ENCODE peak calls at places on chromosomes 3 and 15, in six cellular contexts. One of them, this sample, is unnamed.

GRCh38 chr3:52554026-52554755 is 17.8 kb downstream of the UQCC5 start:
- DNase-seq in Calu3: no peak
- DNase-seq in psoas muscle: no peak
- DNase-seq in GM12865: no peak
- DNase-seq in progenitor cell of endocrine pancreas: no peak
- DNase-seq in right atrium auricular region: no peak
- DNase-seq in this sample: no peak

GRCh38 chr3:69364354-69364753 is 21.5 kb downstream of the FRMD4B start:
- DNase-seq in Calu3: no peak
- DNase-seq in right atrium auricular region: no peak
- DNase-seq in psoas muscle: no peak
- DNase-seq in progenitor cell of endocrine pancreas: no peak
- DNase-seq in GM12865: no peak
- DNase-seq in this sample: no peak

GRCh38 chr3:120710359-120710758 is 28.3 kb upstream of the HGD start:
- DNase-seq in right atrium auricular region: no peak
- DNase-seq in GM12865: no peak
- DNase-seq in psoas muscle: no peak
- DNase-seq in progenitor cell of endocrine pancreas: no peak
- DNase-seq in Calu3: no peak
- DNase-seq in this sample: no peak

GRCh38 chr15:76376029-76376428 is 39.5 kb downstream of the ISL2 start:
- DNase-seq in progenitor cell of endocrine pancreas: no peak
- DNase-seq in GM12865: no peak
- DNase-seq in Calu3: no peak
- DNase-seq in psoas muscle: no peak
- DNase-seq in right atrium auricular region: no peak
- DNase-seq in this sample: no peak

GRCh38 chr3:143201066-143201465 is 81.5 kb downstream of the CHST2 start:
- DNase-seq in progenitor cell of endocrine pancreas: no peak
- DNase-seq in psoas muscle: no peak
- DNase-seq in Calu3: no peak
- DNase-seq in right atrium auricular region: no peak
- DNase-seq in GM12865: no peak
- DNase-seq in this sample: no peak

GRCh38 chr3:120773932-120774331 is 31.4 kb downstream of the GTF2E1 start:
- DNase-seq in progenitor cell of endocrine pancreas: no peak
- DNase-seq in GM12865: peak; percentile 41
- DNase-seq in psoas muscle: no peak
- DNase-seq in right atrium auricular region: no peak
- DNase-seq in Calu3: no peak
- DNase-seq in this sample: no peak

GRCh38 chr3:72163809-72164634 is 379.1 kb upstream of the PROK2 start:
- DNase-seq in Calu3: no peak
- DNase-seq in right atrium auricular region: no peak
- DNase-seq in progenitor cell of endocrine pancreas: no peak
- DNase-seq in psoas muscle: no peak
- DNase-seq in GM12865: peak; percentile 96
- DNase-seq in this sample: no peak

GRCh38 chr3:24242012-24242698 is 252.5 kb downstream of the THRB start:
- DNase-seq in progenitor cell of endocrine pancreas: no peak
- DNase-seq in psoas muscle: no peak
- DNase-seq in Calu3: no peak
- DNase-seq in GM12865: no peak
- DNase-seq in right atrium auricular region: no peak
- DNase-seq in this sample: no peak

GRCh38 chr15:81385110-81386076 is 11.4 kb upstream of the TMC3 start:
- DNase-seq in GM12865: no peak
- DNase-seq in Calu3: no peak
- DNase-seq in right atrium auricular region: no peak
- DNase-seq in progenitor cell of endocrine pancreas: no peak
- DNase-seq in psoas muscle: no peak
- DNase-seq in this sample: no peak

GRCh38 chr15:73955851-73956250 is 29.6 kb downstream of the LOXL1 start:
- DNase-seq in Calu3: no peak
- DNase-seq in right atrium auricular region: no peak
- DNase-seq in progenitor cell of endocrine pancreas: no peak
- DNase-seq in psoas muscle: no peak
- DNase-seq in GM12865: no peak
- DNase-seq in this sample: no peak

GRCh38 chr3:171018151-171018935 is 8.2 kb downstream of the SLC2A2 start:
- DNase-seq in psoas muscle: no peak
- DNase-seq in GM12865: no peak
- DNase-seq in Calu3: peak; percentile 58
- DNase-seq in right atrium auricular region: no peak
- DNase-seq in progenitor cell of endocrine pancreas: no peak
- DNase-seq in this sample: no peak

GRCh38 chr3:192422321-192422997 is 304.9 kb downstream of the FGF12 start:
- DNase-seq in Calu3: no peak
- DNase-seq in GM12865: no peak
- DNase-seq in right atrium auricular region: no peak
- DNase-seq in progenitor cell of endocrine pancreas: no peak
- DNase-seq in psoas muscle: no peak
- DNase-seq in this sample: no peak

GRCh38 chr3:43043071-43043766 is 62.7 kb downstream of the POMGNT2 start:
- DNase-seq in right atrium auricular region: peak; percentile 51
- DNase-seq in psoas muscle: no peak
- DNase-seq in progenitor cell of endocrine pancreas: no peak
- DNase-seq in GM12865: no peak
- DNase-seq in Calu3: no peak
- DNase-seq in this sample: no peak

GRCh38 chr3:189799366-189799765 is 168.2 kb downstream of the TP63 start:
- DNase-seq in Calu3: no peak
- DNase-seq in GM12865: peak; percentile 44
- DNase-seq in progenitor cell of endocrine pancreas: no peak
- DNase-seq in right atrium auricular region: no peak
- DNase-seq in psoas muscle: no peak
- DNase-seq in this sample: no peak

GRCh38 chr3:105369501-105370371 is 3.0 kb downstream of the ALCAM start:
- DNase-seq in right atrium auricular region: peak; percentile 72
- DNase-seq in GM12865: peak; percentile 79
- DNase-seq in psoas muscle: peak; percentile 69
- DNase-seq in progenitor cell of endocrine pancreas: peak; percentile 30
- DNase-seq in Calu3: peak; percentile 66
- DNase-seq in this sample: peak; percentile 61

GRCh38 chr3:26280517-26280916 is 342.1 kb upstream of the LRRC3B start:
- DNase-seq in right atrium auricular region: no peak
- DNase-seq in psoas muscle: no peak
- DNase-seq in progenitor cell of endocrine pancreas: no peak
- DNase-seq in Calu3: no peak
- DNase-seq in GM12865: no peak
- DNase-seq in this sample: no peak

GRCh38 chr15:73601449-73602425 is 31.5 kb downstream of the NPTN start:
- DNase-seq in Calu3: peak; percentile 15
- DNase-seq in progenitor cell of endocrine pancreas: no peak
- DNase-seq in psoas muscle: peak; percentile 22
- DNase-seq in GM12865: no peak
- DNase-seq in right atrium auricular region: no peak
- DNase-seq in this sample: no peak

GRCh38 chr3:88235102-88235501 is 85.3 kb downstream of the C3orf38 start:
- DNase-seq in psoas muscle: no peak
- DNase-seq in Calu3: no peak
- DNase-seq in GM12865: no peak
- DNase-seq in progenitor cell of endocrine pancreas: no peak
- DNase-seq in right atrium auricular region: no peak
- DNase-seq in this sample: no peak

GRCh38 chr3:88239870-88240269 is 90.1 kb downstream of the C3orf38 start:
- DNase-seq in progenitor cell of endocrine pancreas: no peak
- DNase-seq in psoas muscle: no peak
- DNase-seq in right atrium auricular region: no peak
- DNase-seq in Calu3: no peak
- DNase-seq in GM12865: no peak
- DNase-seq in this sample: no peak
- TF ChIP-seq CTCF in progenitor cell of endocrine pancreas: no peak
- TF ChIP-seq CTCF in psoas muscle: no peak
- TF ChIP-seq CTCF in right atrium auricular region: no peak
- TF ChIP-seq CTCF in Calu3: no peak
- TF ChIP-seq CTCF in GM12865: no peak
- TF ChIP-seq CTCF in this sample: no peak

GRCh38 chr3:139455855-139456254 is 20.5 kb downstream of the RBP2 start:
- DNase-seq in Calu3: peak; percentile 33
- DNase-seq in GM12865: peak; percentile 4
- DNase-seq in progenitor cell of endocrine pancreas: no peak
- DNase-seq in right atrium auricular region: no peak
- DNase-seq in psoas muscle: no peak
- DNase-seq in this sample: no peak
- TF ChIP-seq CTCF in Calu3: peak; percentile 43
- TF ChIP-seq CTCF in GM12865: no peak
- TF ChIP-seq CTCF in progenitor cell of endocrine pancreas: peak; percentile 32
- TF ChIP-seq CTCF in right atrium auricular region: no peak
- TF ChIP-seq CTCF in psoas muscle: no peak
- TF ChIP-seq CTCF in this sample: no peak

GRCh38 chr3:181948286-181948685 is 236.6 kb downstream of the SOX2 start:
- DNase-seq in Calu3: peak; percentile 53
- DNase-seq in right atrium auricular region: no peak
- DNase-seq in progenitor cell of endocrine pancreas: no peak
- DNase-seq in GM12865: no peak
- DNase-seq in psoas muscle: no peak
- DNase-seq in this sample: no peak
- TF ChIP-seq CTCF in Calu3: peak; percentile 49
- TF ChIP-seq CTCF in right atrium auricular region: no peak
- TF ChIP-seq CTCF in progenitor cell of endocrine pancreas: peak; percentile 24
- TF ChIP-seq CTCF in GM12865: no peak
- TF ChIP-seq CTCF in psoas muscle: no peak
- TF ChIP-seq CTCF in this sample: no peak

GRCh38 chr15:85899927-85900326 is 105.2 kb upstream of the KLHL25 start:
- DNase-seq in progenitor cell of endocrine pancreas: no peak
- DNase-seq in psoas muscle: no peak
- DNase-seq in right atrium auricular region: no peak
- DNase-seq in GM12865: no peak
- DNase-seq in Calu3: no peak
- DNase-seq in this sample: no peak
- TF ChIP-seq CTCF in progenitor cell of endocrine pancreas: no peak
- TF ChIP-seq CTCF in psoas muscle: no peak
- TF ChIP-seq CTCF in right atrium auricular region: no peak
- TF ChIP-seq CTCF in GM12865: no peak
- TF ChIP-seq CTCF in Calu3: no peak
- TF ChIP-seq CTCF in this sample: no peak